ENCODE peak calls at places on chromosomes 16 and 17, in five cellular contexts. G is cardiac muscle cell, Y is A549, I is fibroblast of the aortic adventitia, A is endodermal cell. J is an unnamed sample.

GRCh38 chr16:47198180-47198575 is 54.4 kb upstream of the NETO2 start:
- DNase-seq in Y (no peak), G (peak), A (no peak), I (no peak), J (no peak)

GRCh38 chr17:78375401-78376079 is 2.9 kb upstream of the PGS1 start:
- DNase-seq in Y (no peak), A (peak), I (peak), G (peak), J (peak)

GRCh38 chr16:58031016-58031800 is 5.7 kb downstream of the MMP15 start:
- DNase-seq in A (no peak), G (no peak), Y (no peak), I (no peak), J (no peak)

GRCh38 chr17:59907467-59907866 is 14.5 kb downstream of the RPS6KB1 start:
- DNase-seq in I (no peak), Y (no peak), A (no peak), G (no peak), J (no peak)

GRCh38 chr17:40025991-40026815 is 11.0 kb downstream of the CSF3 start:
- DNase-seq in A (no peak), G (no peak), Y (no peak), I (no peak), J (no peak)

GRCh38 chr17:6919158-6919557 is 76.7 kb upstream of the ALOX12 start:
- DNase-seq in I (peak), G (no peak), A (peak), Y (no peak), J (no peak)

GRCh38 chr16:31072540-31073072 is 1.4 kb downstream of the ZNF668 start:
- DNase-seq in G (peak), A (peak), Y (peak), I (peak), J (peak)

GRCh38 chr17:56699186-56699895 is 105.8 kb downstream of the NOG start:
- DNase-seq in Y (peak), G (peak), I (peak), A (peak), J (peak)

GRCh38 chr17:29561541-29562517 is 5.0 kb downstream of the ABHD15 start:
- DNase-seq in Y (no peak), I (peak), A (peak), G (peak), J (no peak)

GRCh38 chr17:39611441-39612112 is 3.9 kb upstream of the NEUROD2 start:
- DNase-seq in Y (no peak), I (no peak), A (no peak), G (no peak), J (no peak)

GRCh38 chr17:61833536-61834203 is 29.7 kb downstream of the BRIP1 start:
- DNase-seq in I (peak), Y (peak), G (peak), A (no peak), J (peak)

GRCh38 chr17:4162775-4163498 is 19.9 kb downstream of the CYB5D2 start:
- DNase-seq in A (no peak), I (no peak), Y (no peak), G (peak), J (no peak)

GRCh38 chr17:72122668-72123495 is 2.1 kb downstream of the SOX9 start:
- DNase-seq in A (peak), I (peak), G (peak), Y (no peak), J (peak)

GRCh38 chr16:30582611-30583340 is 2.7 kb downstream of the ZNF785 start:
- DNase-seq in A (no peak), I (no peak), G (no peak), Y (no peak), J (no peak)

GRCh38 chr17:40726919-40727318 is 23.4 kb upstream of the KRT24 start:
- DNase-seq in I (peak), Y (no peak), A (no peak), G (no peak), J (no peak)

GRCh38 chr17:79951361-79952264 is 84.1 kb downstream of the TBC1D16 start:
- DNase-seq in I (peak), A (peak), Y (no peak), G (peak), J (peak)

GRCh38 chr17:63701477-63702222 is 1.7 kb upstream of the LIMD2 start:
- DNase-seq in I (no peak), G (no peak), A (peak), Y (no peak), J (no peak)

GRCh38 chr17:72386619-72387237 is 265.9 kb downstream of the SOX9 start:
- DNase-seq in A (peak), Y (no peak), G (no peak), I (no peak), J (peak)

GRCh38 chr16:31118223-31119155 is 1.0 kb downstream of the KAT8 start:
- DNase-seq in Y (no peak), I (peak), A (no peak), G (peak), J (peak)

GRCh38 chr17:19354123-19354522 is 8.4 kb downstream of the B9D1 start:
- DNase-seq in Y (no peak), A (peak), G (peak), I (peak), J (peak)

GRCh38 chr17:148757-149156 is 11.4 kb downstream of the SCGB1C2 start:
- DNase-seq in G (no peak), Y (no peak), A (no peak), I (no peak), J (no peak)

GRCh38 chr16:87965973-87966667 is 14.9 kb downstream of the BANP start:
- DNase-seq in G (peak), I (peak), Y (no peak), A (peak), J (peak)

GRCh38 chr16:73151225-73151624 is 103.3 kb upstream of the ZFHX3 start:
- DNase-seq in I (no peak), Y (no peak), A (peak), G (no peak), J (no peak)

GRCh38 chr16:28179354-28179753 is 32.4 kb downstream of the XPO6 start:
- DNase-seq in I (no peak), G (no peak), Y (no peak), A (no peak), J (no peak)

GRCh38 chr17:8223356-8224063 is 13.1 kb upstream of the AURKB start:
- DNase-seq in I (no peak), A (peak), Y (peak), G (peak), J (peak)

GRCh38 chr16:50802000-50802399 is 60.1 kb downstream of the CYLD start:
- DNase-seq in I (peak), A (no peak), G (peak), Y (no peak), J (peak)

GRCh38 chr17:60391419-60392041 is 403 bp downstream of the USP32 start:
- DNase-seq in G (no peak), Y (peak), I (no peak), A (no peak), J (peak)

GRCh38 chr17:41592601-41593305 is 6.1 kb upstream of the KRT14 start:
- DNase-seq in G (no peak), Y (no peak), I (no peak), A (peak), J (no peak)

GRCh38 chr16:14309001-14309886 is 238.1 kb downstream of the MRTFB start:
- DNase-seq in A (peak), Y (no peak), I (no peak), G (no peak), J (peak)

GRCh38 chr17:14301761-14302401 is 1.0 kb downstream of the HS3ST3B1 start:
- DNase-seq in A (peak), Y (no peak), G (peak), I (peak), J (peak)

GRCh38 chr17:20300399-20301037 is 166.8 kb downstream of the LGALS9B start:
- DNase-seq in Y (no peak), A (peak), I (peak), G (peak), J (peak)

GRCh38 chr16:86846136-86846535 is 267.8 kb downstream of the FOXL1 start:
- DNase-seq in I (peak), Y (no peak), G (no peak), A (no peak), J (no peak)

GRCh38 chr16:3655030-3655790 is 719 bp downstream of the DNASE1 start:
- DNase-seq in Y (no peak), I (no peak), A (peak), G (no peak), J (no peak)

GRCh38 chr17:64459284-64459747 is 10.4 kb downstream of the MILR1 start:
- DNase-seq in A (no peak), G (peak), I (peak), Y (no peak), J (peak)

GRCh38 chr17:81405382-81406005 is 10.2 kb downstream of the BAHCC1 start:
- DNase-seq in G (peak), Y (no peak), I (peak), A (no peak), J (peak)
- TF ChIP-seq CTCF in G (no peak), Y (no peak), I (no peak), A (no peak), J (no peak)

GRCh38 chr16:48918520-48919258 is 308.7 kb upstream of the N4BP1 start:
- DNase-seq in A (no peak), I (no peak), Y (no peak), G (no peak), J (no peak)
- H3K4me3 ChIP-seq in A (no peak), I (no peak), Y (no peak), G (no peak), J (no peak)

DNA sequence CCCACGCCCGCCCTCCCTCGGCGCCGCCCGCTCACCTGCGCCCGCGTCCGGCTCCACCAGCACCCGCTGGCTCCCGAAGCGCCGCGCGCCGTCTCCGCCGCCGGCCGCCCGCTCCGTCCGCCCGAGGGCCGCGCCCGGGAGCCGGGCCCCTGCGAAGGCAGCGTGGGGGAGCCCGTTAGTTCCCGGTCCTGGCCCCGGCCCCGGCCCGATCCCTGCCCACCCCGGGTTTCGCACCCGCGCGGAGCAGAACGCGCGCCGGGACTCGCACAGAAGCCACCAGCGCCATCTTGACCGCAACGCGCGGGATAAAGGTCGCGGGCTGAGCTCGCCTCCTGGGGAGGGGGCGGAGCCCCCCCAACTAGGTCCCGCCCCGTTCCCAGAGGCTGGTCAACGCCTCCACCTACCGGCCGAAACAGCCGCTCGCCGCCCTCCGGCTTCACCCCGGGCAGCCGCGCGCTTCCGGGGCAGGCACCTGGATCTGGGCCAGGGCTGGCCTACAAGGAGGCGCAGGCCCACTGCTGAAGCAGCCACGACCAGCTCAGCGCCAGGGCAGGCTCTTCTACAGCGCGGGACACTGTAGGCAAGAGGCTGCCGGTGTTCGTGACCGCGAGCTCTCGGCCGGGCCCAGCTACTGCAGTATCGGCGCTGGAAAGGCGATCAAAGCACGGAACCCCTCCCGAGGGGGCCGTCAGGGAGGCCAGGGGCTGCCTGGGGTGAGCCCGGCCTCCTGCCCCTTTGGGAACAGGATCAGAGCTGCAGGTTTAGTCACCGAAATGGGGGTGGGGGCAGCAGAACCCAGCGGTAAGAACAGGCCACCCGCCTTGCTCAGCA is at the start of gene ECI1:
- DNase-seq in A (peak), G (peak), I (peak), Y (peak), J (peak)
- TF ChIP-seq CTCF in A (peak), G (peak), I (peak), Y (peak), J (peak)

GRCh38 chr17:12664252-12664651 is 1.4 kb upstream of the MYOCD start:
- DNase-seq in I (no peak), Y (no peak), G (no peak), A (no peak), J (no peak)

GRCh38 chr17:12667299-12667958 is 1.7 kb downstream of the MYOCD start:
- DNase-seq in A (peak), G (peak), I (peak), Y (peak), J (peak)

GRCh38 chr17:12664894-12665262 is 812 bp upstream of the MYOCD start:
- DNase-seq in A (peak), Y (no peak), I (no peak), G (no peak), J (no peak)

GRCh38 chr17:12665263-12666210 is at the start of gene MYOCD:
- DNase-seq in I (peak), G (peak), A (peak), Y (peak), J (no peak)

DNA sequence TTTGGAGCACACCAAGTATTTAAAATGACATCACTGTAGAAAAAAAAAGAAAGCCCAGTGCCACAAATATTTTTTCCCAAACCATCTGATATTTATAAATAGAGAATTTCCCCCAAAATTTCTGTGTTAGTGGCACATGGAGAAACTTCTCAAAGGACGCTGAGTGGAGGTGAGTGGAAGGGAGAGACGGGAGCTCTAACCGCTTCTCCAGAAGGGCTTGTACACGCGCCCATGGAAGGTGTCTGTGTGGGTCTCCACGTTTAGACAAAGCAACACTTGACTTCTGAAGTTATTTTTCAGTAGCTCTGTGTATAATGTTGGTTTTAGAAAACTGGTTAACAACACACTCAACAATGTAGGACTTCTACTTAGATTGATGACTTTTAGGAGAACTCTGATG is 1.0 kb downstream of the MYOCD start:
- DNase-seq in Y (no peak), A (no peak), I (no peak), G (no peak), J (no peak)
- H3K4me3 ChIP-seq in Y (peak), A (peak), I (no peak), G (peak), J (no peak)

J was measured in AG10803.